ENCODE peak calls at places on chromosomes 6 and 20, in six cellular contexts. Y is IMR-90, H is stomach, A is heart left ventricle, R is gastrocnemius medialis, I is A549. K is an unnamed sample. For H3K9me3 and H3K4me1, the result is how much of the 10 kb centered on the place peaks cover.

GRCh38 chr6:128515550-128516513 is 4.6 kb downstream of the PTPRK start:
- DNase-seq in Y (peak), H (no peak), A (no peak), R (no peak), I (no peak), K (no peak)

GRCh38 chr6:107697682-107698081 is 126.4 kb downstream of the SCML4 start:
- DNase-seq in Y (peak), H (no peak), A (no peak), R (no peak), I (no peak), K (no peak)

GRCh38 chr20:18388860-18389259 is 78.0 kb downstream of the DZANK1 start:
- DNase-seq in Y (peak), H (no peak), A (no peak), R (no peak), I (peak), K (no peak)

GRCh38 chr20:38167851-38168760 is 3.0 kb upstream of the TGM2 start:
- DNase-seq in Y (peak), H (peak), A (peak), R (peak), I (peak), K (peak)

GRCh38 chr6:2862712-2863174 is 21.1 kb upstream of the SERPINB1 start:
- DNase-seq in Y (no peak), H (no peak), A (no peak), R (no peak), I (no peak), K (peak)

GRCh38 chr20:15379897-15380296 is 1042.5 kb upstream of the FLRT3 start:
- DNase-seq in Y (no peak), H (no peak), A (no peak), R (no peak), I (no peak), K (no peak)

GRCh38 chr20:50491926-50492634 is 18.1 kb upstream of the PTPN1 start:
- DNase-seq in Y (peak), H (no peak), A (no peak), R (no peak), I (no peak), K (no peak)

GRCh38 chr6:158071121-158072082 is 89.7 kb downstream of the SYNJ2 start:
- DNase-seq in Y (no peak), H (no peak), A (peak), R (no peak), I (no peak), K (no peak)

GRCh38 chr6:7418238-7418905 is 28.8 kb downstream of the RIOK1 start:
- DNase-seq in Y (peak), H (no peak), A (no peak), R (no peak), I (peak), K (no peak)

GRCh38 chr20:13261460-13262301 is 40.6 kb downstream of the ISM1 start:
- DNase-seq in Y (peak), H (peak), A (no peak), R (peak), I (peak), K (peak)

GRCh38 chr6:70586114-70586513 is 19.4 kb downstream of the SDHAF4 start:
- DNase-seq in Y (no peak), H (no peak), A (no peak), R (no peak), I (no peak), K (no peak)

GRCh38 chr20:36644713-36645109 is 1.3 kb downstream of the SLA2 start:
- DNase-seq in Y (no peak), H (no peak), A (no peak), R (no peak), I (no peak), K (no peak)

GRCh38 chr20:53917145-53918009 is 153.0 kb downstream of the BCAS1 start:
- DNase-seq in Y (no peak), H (peak), A (no peak), R (peak), I (no peak), K (peak)

GRCh38 chr6:328184-328670 is 35.9 kb downstream of the DUSP22 start:
- DNase-seq in Y (peak), H (no peak), A (no peak), R (peak), I (no peak), K (no peak)

GRCh38 chr6:163335671-163336545 is 78.6 kb upstream of the QKI start:
- DNase-seq in Y (peak), H (no peak), A (peak), R (peak), I (no peak), K (no peak)

GRCh38 chr6:36595168-36595818 is 1.1 kb downstream of the SRSF3 start:
- DNase-seq in Y (peak), H (no peak), A (no peak), R (peak), I (peak), K (no peak)

GRCh38 chr20:36908603-36909002 is 32.7 kb downstream of the TLDC2 start:
- DNase-seq in Y (no peak), H (no peak), A (no peak), R (no peak), I (no peak), K (no peak)

GRCh38 chr20:11217322-11217989 is 543.7 kb upstream of the JAG1 start:
- DNase-seq in Y (peak), H (no peak), A (no peak), R (no peak), I (no peak), K (no peak)

GRCh38 chr6:75422024-75422639 is 71.5 kb downstream of the FILIP1 start:
- DNase-seq in Y (peak), H (no peak), A (no peak), R (no peak), I (no peak), K (no peak)

GRCh38 chr20:44615876-44616603 is 33.7 kb downstream of the PKIG start:
- DNase-seq in Y (no peak), H (no peak), A (no peak), R (peak), I (no peak), K (no peak)

GRCh38 chr6:112309244-112309643 is 37.9 kb upstream of the RFPL4B start:
- DNase-seq in Y (no peak), H (no peak), A (no peak), R (no peak), I (no peak), K (no peak)

GRCh38 chr20:64214952-64215351 is 40.6 kb upstream of the PCMTD2 start:
- DNase-seq in Y (no peak), H (no peak), A (no peak), R (no peak), I (no peak), K (no peak)

GRCh38 chr6:167706313-167707109 is 120.2 kb upstream of the AFDN start:
- DNase-seq in Y (no peak), H (no peak), A (no peak), R (no peak), I (no peak), K (peak)

GRCh38 chr6:150598401-150598800 is 1.3 kb upstream of the PLEKHG1 start:
- DNase-seq in Y (no peak), H (no peak), A (no peak), R (no peak), I (no peak), K (no peak)

GRCh38 chr6:150600302-150601017 is 775 bp downstream of the PLEKHG1 start:
- DNase-seq in Y (peak), H (peak), A (peak), R (peak), I (peak), K (peak)

GRCh38 chr6:150600003-150600301 is 267 bp downstream of the PLEKHG1 start:
- DNase-seq in Y (no peak), H (no peak), A (no peak), R (no peak), I (no peak), K (no peak)

GRCh38 chr6:150598858-150599198 is 857 bp upstream of the PLEKHG1 start:
- DNase-seq in Y (no peak), H (no peak), A (no peak), R (no peak), I (no peak), K (no peak)

DNA sequence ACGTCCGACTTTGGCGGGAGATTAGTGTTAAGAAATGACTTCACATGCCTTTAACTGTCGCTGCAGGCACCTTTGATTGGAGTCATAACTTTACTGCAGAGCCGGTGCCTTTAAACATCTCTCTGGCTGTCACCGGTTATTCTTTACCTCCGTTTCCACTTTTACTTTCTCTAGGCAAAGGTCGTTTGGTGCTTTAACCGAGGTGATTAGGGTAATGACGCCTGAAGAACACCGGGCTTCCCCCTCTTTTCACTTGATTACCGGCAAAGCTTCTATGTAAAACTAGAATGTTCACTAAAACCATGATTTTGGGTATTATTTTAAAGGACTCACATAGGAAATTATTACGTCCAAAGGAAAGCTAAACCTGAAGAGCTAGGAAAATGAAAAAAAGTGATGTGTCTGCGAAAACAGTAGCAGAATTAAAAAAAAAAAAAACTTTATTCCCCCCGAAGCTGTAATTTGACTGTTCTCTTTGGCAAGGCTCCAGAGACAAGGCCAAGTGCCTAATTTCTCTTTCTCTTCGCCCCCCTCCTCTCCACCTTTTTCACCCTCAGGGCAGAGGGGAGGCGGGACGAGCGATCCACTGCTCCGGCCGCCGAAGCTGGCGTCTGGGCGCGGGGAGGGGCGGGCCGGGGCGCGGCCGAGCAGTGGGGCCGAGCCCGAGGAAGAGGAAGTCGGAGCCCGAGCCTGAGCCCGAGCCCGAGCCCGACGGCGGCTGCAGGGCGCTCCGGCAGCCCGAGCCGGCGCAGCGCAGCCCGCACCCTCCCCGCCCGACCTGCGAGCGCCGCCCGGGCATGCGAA is at the start of gene PLEKHG1:
- DNase-seq in Y (no peak), H (peak), A (peak), R (peak), I (peak), K (peak)
- H3K4me3 ChIP-seq in Y (peak), H (peak), A (peak), R (peak), I (peak), K (peak)

GRCh38 chr20:60694763-60695162 is 557.3 kb upstream of the CDH4 start:
- DNase-seq in Y (peak), H (no peak), A (no peak), R (no peak), I (no peak), K (no peak)

GRCh38 chr20:60695223-60695622 is 556.8 kb upstream of the CDH4 start:
- DNase-seq in Y (peak), H (no peak), A (no peak), R (no peak), I (peak), K (no peak)

GRCh38 chr20:60697252-60697651 is 554.8 kb upstream of the CDH4 start:
- DNase-seq in Y (peak), H (no peak), A (no peak), R (no peak), I (no peak), K (no peak)

GRCh38 chr20:60691966-60692615 is 560.0 kb upstream of the CDH4 start:
- DNase-seq in Y (no peak), H (no peak), A (no peak), R (no peak), I (no peak), K (peak)

DNA sequence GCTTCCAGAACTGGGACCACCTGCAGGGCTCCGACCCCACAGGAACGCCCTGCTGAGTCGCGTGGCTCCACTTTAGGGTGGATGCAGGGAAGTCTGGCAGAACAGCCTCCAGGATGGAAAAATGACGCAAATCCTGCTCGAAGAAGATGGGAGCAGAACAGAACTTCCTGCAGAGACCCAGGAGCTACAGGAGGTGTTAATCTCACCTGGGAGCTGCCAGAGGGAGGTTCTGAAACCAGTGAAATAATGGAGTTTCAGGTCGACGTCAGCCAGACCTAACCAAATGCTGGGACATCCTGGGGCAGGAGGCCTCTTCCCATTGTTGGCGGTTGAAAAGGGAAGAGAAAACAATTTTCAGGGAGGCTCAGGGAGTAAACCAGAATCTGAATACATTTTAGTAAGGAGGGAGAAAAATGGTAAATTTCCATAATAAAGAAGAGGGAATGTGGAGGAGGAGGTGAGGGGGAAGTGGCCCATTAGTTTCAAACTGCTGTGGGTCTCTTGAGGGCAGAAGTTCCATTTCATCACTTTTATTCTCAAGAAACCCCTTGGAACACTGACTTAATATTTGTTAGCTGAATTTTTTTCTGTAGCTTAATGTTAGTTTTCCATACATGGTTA is 558.4 kb upstream of the CDH4 start:
- DNase-seq in Y (no peak), H (no peak), A (no peak), R (no peak), I (no peak), K (peak)
- H3K9me3 ChIP-seq in Y (under half), H (under half), A (under half), R (under half), I (under half), K (under half)

GRCh38 chr6:99152345-99152643 is 197.2 kb downstream of the FAXC start:
- DNase-seq in Y (no peak), H (no peak), A (no peak), R (no peak), I (no peak), K (no peak)
- H3K4me1 ChIP-seq in Y (under half), H (under half), A (under half), R (under half), I (under half), K (under half)

GRCh38 chr20:21395666-21396044 is 1.7 kb downstream of the NKX2-4 start:
- DNase-seq in Y (no peak), H (no peak), A (peak), R (no peak), I (no peak), K (no peak)

GRCh38 chr20:21396045-21396893 is 1.1 kb downstream of the NKX2-4 start:
- DNase-seq in Y (no peak), H (no peak), A (no peak), R (no peak), I (no peak), K (peak)

GRCh38 chr20:21394120-21394519 is 3.2 kb downstream of the NKX2-4 start:
- DNase-seq in Y (no peak), H (no peak), A (no peak), R (no peak), I (no peak), K (no peak)

GRCh38 chr20:21396921-21397340 is 395 bp downstream of the NKX2-4 start:
- DNase-seq in Y (no peak), H (no peak), A (no peak), R (no peak), I (no peak), K (peak)

GRCh38 chr20:21395039-21395665 is 2.2 kb downstream of the NKX2-4 start:
- DNase-seq in Y (no peak), H (no peak), A (no peak), R (no peak), I (no peak), K (no peak)
- H3K4me3 ChIP-seq in Y (no peak), H (no peak), A (no peak), R (no peak), I (no peak), K (no peak)

GRCh38 chr6:100462990-100463684 is 1.6 kb downstream of the SIM1 start:
- DNase-seq in Y (no peak), H (no peak), A (no peak), R (no peak), I (no peak), K (no peak)
- H3K9me3 ChIP-seq in Y (under half), H (under half), A (under half), R (under half), I (under half), K (under half)

DNA sequence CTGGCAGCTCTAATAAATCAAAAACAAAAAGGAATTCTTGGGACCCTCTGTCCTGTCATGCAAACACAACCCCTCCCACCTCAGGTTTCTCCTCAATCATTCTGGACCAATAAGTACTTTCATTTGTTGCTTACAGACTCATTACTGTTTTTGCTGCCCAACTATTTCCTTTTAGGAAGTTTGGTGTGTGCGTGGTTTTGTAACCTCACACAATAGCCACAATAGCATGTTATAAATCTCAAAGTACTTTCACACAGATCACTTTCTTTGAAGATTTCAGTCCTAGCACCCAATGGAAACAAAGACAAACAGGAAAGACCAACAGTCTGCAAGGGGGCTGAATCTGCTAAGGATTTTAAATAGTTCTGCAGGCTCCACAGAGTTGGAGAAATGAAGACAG is 4.4 kb downstream of the MRPL14 start:
- DNase-seq in Y (no peak), H (no peak), A (no peak), R (no peak), I (no peak), K (no peak)
- H3K4me1 ChIP-seq in Y (under half), H (half or more), A (half or more), R (half or more), I (half or more), K (under half)

DNA sequence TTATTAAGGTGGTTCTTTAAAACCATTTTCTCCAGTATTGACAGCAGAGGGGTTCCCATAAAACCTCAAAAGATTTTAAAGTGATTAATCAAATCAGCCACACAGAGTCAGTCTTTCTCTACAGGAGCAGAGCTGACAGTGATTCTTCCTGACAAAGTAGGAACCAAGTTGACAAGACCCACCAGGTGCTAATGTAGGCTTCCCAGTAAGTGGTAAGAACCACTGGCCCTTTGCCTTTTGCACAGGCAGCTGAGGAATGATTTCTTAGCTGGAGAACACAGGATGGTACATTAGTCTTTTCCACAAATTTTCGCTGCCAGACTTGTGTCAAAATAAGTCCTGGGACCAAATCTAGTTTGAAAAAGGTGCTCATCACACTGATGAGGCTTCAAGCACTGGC is 95.8 kb downstream of the ARMC2 start:
- DNase-seq in Y (no peak), H (no peak), A (no peak), R (peak), I (no peak), K (no peak)
- H3K4me3 ChIP-seq in Y (no peak), H (no peak), A (no peak), R (peak), I (no peak), K (no peak)

GRCh38 chr6:22921831-22922230 is 352.5 kb downstream of the HDGFL1 start:
- DNase-seq in Y (no peak), H (no peak), A (no peak), R (no peak), I (no peak), K (no peak)

GRCh38 chr6:22913612-22914011 is 344.2 kb downstream of the HDGFL1 start:
- DNase-seq in Y (no peak), H (no peak), A (no peak), R (no peak), I (no peak), K (no peak)

DNA sequence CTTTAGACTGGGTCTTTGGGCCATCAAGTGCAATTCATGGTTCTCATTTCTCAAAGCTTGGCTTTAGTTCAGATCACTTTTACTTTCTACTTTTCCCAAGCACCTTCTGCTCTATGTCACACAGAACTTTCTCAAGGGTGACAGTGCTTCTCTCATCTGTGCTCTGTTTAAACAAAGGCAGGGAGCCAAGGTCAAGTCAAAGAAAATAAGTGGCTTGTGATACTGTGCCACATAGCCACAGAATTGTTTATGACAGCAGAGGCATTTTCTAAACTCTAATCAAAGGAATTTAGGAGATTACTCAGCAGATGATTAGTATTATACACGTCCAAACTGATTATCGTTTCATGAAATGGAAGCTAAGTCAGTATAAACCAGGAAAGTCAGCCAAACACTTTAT is 348.0 kb downstream of the HDGFL1 start:
- DNase-seq in Y (peak), H (no peak), A (no peak), R (no peak), I (no peak), K (no peak)
- H3K9me3 ChIP-seq in Y (under half), H (under half), A (under half), R (under half), I (under half), K (under half)

DNA sequence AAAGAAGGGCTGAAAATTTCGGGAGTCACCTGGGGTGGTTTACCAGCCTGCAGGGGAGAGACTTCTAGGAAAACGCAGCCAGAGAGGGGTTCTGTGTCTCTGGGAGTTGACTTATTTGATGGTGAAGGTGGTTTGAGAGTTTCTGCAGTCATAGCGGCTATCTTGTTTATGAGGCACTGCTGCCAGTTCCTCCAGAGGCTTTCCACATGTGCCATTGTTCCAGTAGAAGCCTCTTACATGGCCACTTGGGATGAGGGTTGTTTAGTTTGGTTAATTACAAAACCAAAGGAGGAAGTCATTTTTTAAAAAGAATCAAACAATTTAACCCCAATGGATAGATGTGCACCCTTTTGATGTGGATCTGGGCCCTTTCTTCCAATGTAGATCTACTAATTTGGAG is 97.8 kb downstream of the TCP11 start:
- DNase-seq in Y (no peak), H (no peak), A (no peak), R (no peak), I (no peak), K (no peak)
- H3K4me1 ChIP-seq in Y (under half), H (half or more), A (half or more), R (half or more), I (under half), K (under half)